ENCODE peak calls at places on chromosomes 1 and 21, in six cellular contexts. G is AG09309; B is astrocyte; W is stimulated activated CD8-positive, alpha-beta memory T cell treated with anti-CD3 and anti-CD28 coated beads, Interleukin-4, amount 100 ng/mL, for 4 hours; Z is Jurkat, Clone E6-1; P is fibroblast of lung. S is an unnamed sample.

GRCh38 chr1:85462931-85463665 is 1.9 kb downstream of the DDAH1 start:
- DNase-seq in G (no peak), B (no peak), W (no peak), Z (no peak), P (no peak), S (no peak)

GRCh38 chr1:171877711-171878110 is 36.4 kb downstream of the DNM3 start:
- DNase-seq in G (no peak), B (peak; percentile 67), W (no peak), Z (no peak), P (peak; percentile 73), S (no peak)

GRCh38 chr1:227777646-227778045 is 37.8 kb upstream of the PRSS38 start:
- DNase-seq in G (no peak), B (no peak), W (no peak), Z (no peak), P (no peak), S (no peak)

GRCh38 chr1:55007626-55008025 is 8.9 kb downstream of the BSND start:
- DNase-seq in G (peak; percentile 39), B (peak; percentile 68), W (no peak), Z (no peak), P (peak; percentile 82), S (no peak)

GRCh38 chr1:227170361-227171166 is 147.7 kb downstream of the CDC42BPA start:
- DNase-seq in G (peak; percentile 47), B (peak; percentile 61), W (no peak), Z (no peak), P (peak; percentile 64), S (peak; percentile 56)

GRCh38 chr1:3664700-3665375 is 12.5 kb downstream of the TP73 start:
- DNase-seq in G (no peak), B (no peak), W (no peak), Z (no peak), P (no peak), S (no peak)

GRCh38 chr1:93579891-93580290 is 101.7 kb downstream of the BCAR3 start:
- DNase-seq in G (peak; percentile 69), B (peak; percentile 88), W (no peak), Z (no peak), P (peak; percentile 92), S (peak; percentile 71)

GRCh38 chr1:39181311-39181710 is 23.2 kb upstream of the MACF1 start:
- DNase-seq in G (no peak), B (no peak), W (no peak), Z (no peak), P (no peak), S (no peak)

GRCh38 chr1:216820345-216820744 is 97.1 kb upstream of the ESRRG start:
- DNase-seq in G (no peak), B (peak; percentile 66), W (no peak), Z (no peak), P (peak; percentile 69), S (no peak)

GRCh38 chr1:53521900-53522552 is 62.8 kb downstream of the DMRTB1 start:
- DNase-seq in G (no peak), B (no peak), W (no peak), Z (no peak), P (peak; percentile 18), S (no peak)

GRCh38 chr1:165112260-165112659 is 244.3 kb downstream of the LMX1A start:
- DNase-seq in G (no peak), B (no peak), W (no peak), Z (no peak), P (no peak), S (no peak)

GRCh38 chr21:40827509-40827908 is 19.4 kb downstream of the DSCAM start:
- DNase-seq in G (no peak), B (no peak), W (no peak), Z (no peak), P (no peak), S (no peak)

GRCh38 chr1:170261669-170262068 is 115.9 kb downstream of the NTMT2 start:
- DNase-seq in G (peak; percentile 61), B (peak; percentile 53), W (no peak), Z (no peak), P (peak; percentile 53), S (peak; percentile 71)

GRCh38 chr1:39976732-39977131 is 21.8 kb downstream of the MFSD2A start:
- DNase-seq in G (no peak), B (no peak), W (no peak), Z (no peak), P (peak; percentile 17), S (no peak)

GRCh38 chr1:21149862-21150432 is 26.8 kb downstream of the EIF4G3 start:
- DNase-seq in G (peak; percentile 89), B (peak; percentile 98), W (no peak), Z (no peak), P (peak; percentile 99), S (peak; percentile 59)

GRCh38 chr1:206469933-206470691 is at the start of gene IKBKE:
- DNase-seq in G (peak; percentile 31), B (peak; percentile 58), W (no peak), Z (peak; percentile 77), P (peak; percentile 72), S (no peak)

GRCh38 chr1:183932412-183932811 is 105.1 kb downstream of the COLGALT2 start:
- DNase-seq in G (peak; percentile 44), B (peak; percentile 92), W (no peak), Z (no peak), P (peak; percentile 93), S (no peak)

GRCh38 chr21:43004926-43005325 is 30.6 kb downstream of the PKNOX1 start:
- DNase-seq in G (no peak), B (no peak), W (no peak), Z (no peak), P (no peak), S (no peak)

S was measured in HFF-Myc.